ENCODE peak calls at places on chromosomes 4 and X, in eight cellular contexts. One of them, this sample, is unnamed.

GRCh38 chr4:78938474-78938867 is 767 bp downstream of the PAQR3 start:
- DNase-seq in SIG-M5: no peak
- DNase-seq in KBM-7: no peak
- DNase-seq in mucosa of gallbladder: no peak
- DNase-seq in GM04504: no peak
- DNase-seq in stimulated activated CD8-positive, alpha-beta memory T cell treated with anti-CD3 and anti-CD28 coated beads, Interleukin-7, amount 100 ng/mL, for 1 hour: no peak
- DNase-seq in ascending aorta: no peak
- DNase-seq in A549: no peak
- DNase-seq in this sample: no peak

GRCh38 chr4:184267673-184268573 is 50.2 kb upstream of the ENPP6 start:
- DNase-seq in SIG-M5: peak
- DNase-seq in KBM-7: peak
- DNase-seq in mucosa of gallbladder: peak
- DNase-seq in GM04504: peak
- DNase-seq in stimulated activated CD8-positive, alpha-beta memory T cell treated with anti-CD3 and anti-CD28 coated beads, Interleukin-7, amount 100 ng/mL, for 1 hour: no peak
- DNase-seq in ascending aorta: peak
- DNase-seq in A549: peak
- DNase-seq in this sample: peak

GRCh38 chr4:1061747-1062146 is 50.3 kb downstream of the FGFRL1 start:
- DNase-seq in SIG-M5: no peak
- DNase-seq in KBM-7: no peak
- DNase-seq in mucosa of gallbladder: no peak
- DNase-seq in GM04504: no peak
- DNase-seq in stimulated activated CD8-positive, alpha-beta memory T cell treated with anti-CD3 and anti-CD28 coated beads, Interleukin-7, amount 100 ng/mL, for 1 hour: no peak
- DNase-seq in ascending aorta: no peak
- DNase-seq in A549: no peak
- DNase-seq in this sample: no peak

GRCh38 chr4:154660052-154660451 is 47.6 kb upstream of the FGG start:
- DNase-seq in SIG-M5: no peak
- DNase-seq in KBM-7: no peak
- DNase-seq in mucosa of gallbladder: no peak
- DNase-seq in GM04504: no peak
- DNase-seq in stimulated activated CD8-positive, alpha-beta memory T cell treated with anti-CD3 and anti-CD28 coated beads, Interleukin-7, amount 100 ng/mL, for 1 hour: no peak
- DNase-seq in ascending aorta: no peak
- DNase-seq in A549: peak
- DNase-seq in this sample: no peak

GRCh38 chrX:109774706-109775105 is 41.6 kb upstream of the ACSL4 start:
- DNase-seq in SIG-M5: no peak
- DNase-seq in KBM-7: no peak
- DNase-seq in mucosa of gallbladder: no peak
- DNase-seq in GM04504: peak
- DNase-seq in stimulated activated CD8-positive, alpha-beta memory T cell treated with anti-CD3 and anti-CD28 coated beads, Interleukin-7, amount 100 ng/mL, for 1 hour: no peak
- DNase-seq in ascending aorta: no peak
- DNase-seq in A549: peak
- DNase-seq in this sample: no peak

GRCh38 chr4:41569957-41570356 is 32.0 kb downstream of the LIMCH1 start:
- DNase-seq in SIG-M5: no peak
- DNase-seq in KBM-7: no peak
- DNase-seq in mucosa of gallbladder: no peak
- DNase-seq in GM04504: no peak
- DNase-seq in stimulated activated CD8-positive, alpha-beta memory T cell treated with anti-CD3 and anti-CD28 coated beads, Interleukin-7, amount 100 ng/mL, for 1 hour: no peak
- DNase-seq in ascending aorta: peak
- DNase-seq in A549: peak
- DNase-seq in this sample: no peak

GRCh38 chrX:63128509-63128908 is 222.6 kb downstream of the SPIN4 start:
- DNase-seq in SIG-M5: no peak
- DNase-seq in KBM-7: peak
- DNase-seq in mucosa of gallbladder: peak
- DNase-seq in GM04504: peak
- DNase-seq in stimulated activated CD8-positive, alpha-beta memory T cell treated with anti-CD3 and anti-CD28 coated beads, Interleukin-7, amount 100 ng/mL, for 1 hour: no peak
- DNase-seq in ascending aorta: no peak
- DNase-seq in A549: peak
- DNase-seq in this sample: peak

GRCh38 chrX:1062351-1062750 is 150.1 kb downstream of the CRLF2 start:
- DNase-seq in SIG-M5: no peak
- DNase-seq in KBM-7: no peak
- DNase-seq in mucosa of gallbladder: no peak
- DNase-seq in GM04504: no peak
- DNase-seq in stimulated activated CD8-positive, alpha-beta memory T cell treated with anti-CD3 and anti-CD28 coated beads, Interleukin-7, amount 100 ng/mL, for 1 hour: no peak
- DNase-seq in ascending aorta: no peak
- DNase-seq in A549: no peak
- DNase-seq in this sample: no peak

GRCh38 chrX:17020371-17020770 is 73.9 kb downstream of the REPS2 start:
- DNase-seq in SIG-M5: no peak
- DNase-seq in KBM-7: no peak
- DNase-seq in mucosa of gallbladder: no peak
- DNase-seq in GM04504: no peak
- DNase-seq in stimulated activated CD8-positive, alpha-beta memory T cell treated with anti-CD3 and anti-CD28 coated beads, Interleukin-7, amount 100 ng/mL, for 1 hour: no peak
- DNase-seq in ascending aorta: no peak
- DNase-seq in A549: no peak
- DNase-seq in this sample: no peak

GRCh38 chrX:32867781-32868523 is 343.4 kb downstream of the DMD start:
- DNase-seq in SIG-M5: no peak
- DNase-seq in KBM-7: no peak
- DNase-seq in mucosa of gallbladder: no peak
- DNase-seq in GM04504: no peak
- DNase-seq in stimulated activated CD8-positive, alpha-beta memory T cell treated with anti-CD3 and anti-CD28 coated beads, Interleukin-7, amount 100 ng/mL, for 1 hour: no peak
- DNase-seq in ascending aorta: no peak
- DNase-seq in A549: no peak
- DNase-seq in this sample: no peak

GRCh38 chrX:47623540-47624027 is 3.9 kb upstream of the SYN1 start:
- DNase-seq in SIG-M5: no peak
- DNase-seq in KBM-7: no peak
- DNase-seq in mucosa of gallbladder: peak
- DNase-seq in GM04504: peak
- DNase-seq in stimulated activated CD8-positive, alpha-beta memory T cell treated with anti-CD3 and anti-CD28 coated beads, Interleukin-7, amount 100 ng/mL, for 1 hour: no peak
- DNase-seq in ascending aorta: peak
- DNase-seq in A549: peak
- DNase-seq in this sample: peak